ENCODE peak calls at places on chromosomes 13 and 19, in six cellular contexts. Q, J, L, M, U and G are unnamed samples.

GRCh38 chr19:17931532-17932191 is 1.2 kb upstream of the CCDC124 start:
- DNase-seq in Q (peak; percentile 6), J (no peak), L (no peak), M (no peak), U (peak; percentile 23), G (no peak)

GRCh38 chr13:27120011-27120410 is 51.6 kb downstream of the USP12 start:
- DNase-seq in Q (peak; percentile 18), J (no peak), L (no peak), M (peak; percentile 40), U (no peak), G (peak; percentile 47)

GRCh38 chr13:30276178-30276577 is 31.2 kb downstream of the KATNAL1 start:
- DNase-seq in Q (peak; percentile 69), J (no peak), L (no peak), M (no peak), U (no peak), G (no peak)

GRCh38 chr13:90690458-90691063 is 656.9 kb upstream of the MIR17HG start:
- DNase-seq in Q (peak; percentile 86), J (no peak), L (no peak), M (peak; percentile 15), U (peak; percentile 93), G (peak; percentile 82)

GRCh38 chr13:103133551-103133950 is 67.3 kb upstream of the SLC10A2 start:
- DNase-seq in Q (no peak), J (no peak), L (no peak), M (no peak), U (no peak), G (no peak)

GRCh38 chr13:29522044-29522685 is 73.3 kb downstream of the SLC7A1 start:
- DNase-seq in Q (peak; percentile 91), J (no peak), L (no peak), M (peak; percentile 61), U (peak; percentile 97), G (peak; percentile 99)

GRCh38 chr13:64099994-64100393 is 2684.3 kb upstream of the PCDH20 start:
- DNase-seq in Q (no peak), J (no peak), L (no peak), M (no peak), U (no peak), G (no peak)

GRCh38 chr13:95641961-95642621 is 2.4 kb downstream of the DZIP1 start:
- DNase-seq in Q (peak; percentile 72), J (peak; percentile 41), L (peak; percentile 43), M (peak; percentile 43), U (peak; percentile 50), G (peak; percentile 60)

GRCh38 chr13:112449545-112449930 is 73.4 kb downstream of the SPACA7 start:
- DNase-seq in Q (no peak), J (no peak), L (no peak), M (no peak), U (no peak), G (no peak)

GRCh38 chr19:437027-437426 is 23.8 kb downstream of the SHC2 start:
- DNase-seq in Q (no peak), J (no peak), L (no peak), M (no peak), U (no peak), G (no peak)

GRCh38 chr19:6712692-6713670 is 7.5 kb downstream of the C3 start:
- DNase-seq in Q (no peak), J (no peak), L (no peak), M (no peak), U (no peak), G (no peak)

GRCh38 chr13:19597523-19597922 is 35.9 kb upstream of the MPHOSPH8 start:
- DNase-seq in Q (peak; percentile 74), J (no peak), L (no peak), M (peak; percentile 86), U (no peak), G (peak; percentile 12)

GRCh38 chr13:24626449-24626848 is 53.8 kb upstream of the ATP12A start:
- DNase-seq in Q (no peak), J (no peak), L (no peak), M (no peak), U (no peak), G (no peak)

GRCh38 chr13:44955421-44955820 is 33.9 kb downstream of the NUFIP1 start:
- DNase-seq in Q (no peak), J (no peak), L (no peak), M (no peak), U (no peak), G (no peak)

GRCh38 chr13:82165396-82166174 is 1716.7 kb downstream of the SLITRK1 start:
- DNase-seq in Q (no peak), J (no peak), L (no peak), M (no peak), U (no peak), G (no peak)

DNA sequence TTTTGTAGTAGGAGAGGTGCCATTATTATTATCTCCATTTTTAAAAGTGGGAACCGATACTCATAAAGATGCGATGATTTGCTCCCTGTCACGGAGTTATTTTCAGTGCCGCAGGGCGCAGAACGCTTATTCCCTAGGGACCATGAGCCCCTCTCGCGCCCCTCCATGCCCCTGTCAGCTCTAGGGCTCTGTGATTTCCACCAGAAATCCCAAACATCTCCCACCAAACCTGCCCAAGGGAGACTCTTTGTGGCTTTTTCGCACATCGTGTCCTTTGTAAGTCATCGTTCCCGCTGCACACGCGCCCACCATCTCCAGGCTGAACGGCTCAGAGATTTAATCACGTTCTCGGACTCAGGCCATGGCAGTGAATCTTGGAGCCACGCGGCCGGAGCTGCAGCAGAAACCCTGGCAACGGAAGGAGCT is 105.1 kb downstream of the DNAJC15 start:
- DNase-seq in Q (no peak), J (no peak), L (no peak), M (no peak), U (no peak), G (no peak)
- H3K4me3 ChIP-seq in Q (no peak overlapping the region), J (no peak overlapping the region), L (no peak overlapping the region), M (no peak overlapping the region), U (no peak overlapping the region), G (no peak overlapping the region)

GRCh38 chr19:46542428-46543230 is 47.0 kb upstream of the PNMA8B start:
- DNase-seq in Q (peak; percentile 82), J (peak; percentile 91), L (peak; percentile 87), M (peak; percentile 87), U (peak; percentile 93), G (peak; percentile 86)
- TF ChIP-seq CTCF in Q (peak; percentile 74), J (peak; percentile 93), L (peak; percentile 95), M (peak; percentile 83), U (peak; percentile 77), G (peak; percentile 78)

GRCh38 chr19:45621389-45621788 is 17.8 kb downstream of the EML2 start:
- DNase-seq in Q (no peak), J (no peak), L (no peak), M (no peak), U (no peak), G (no peak)

GRCh38 chr19:45615795-45616708 is 14.0 kb upstream of the GPR4 start:
- DNase-seq in Q (peak; percentile 79), J (peak; percentile 94), L (peak; percentile 79), M (peak; percentile 80), U (peak; percentile 92), G (peak; percentile 66)

GRCh38 chr19:45621976-45622503 is 17.2 kb downstream of the EML2 start:
- DNase-seq in Q (no peak), J (no peak), L (no peak), M (no peak), U (no peak), G (no peak)

GRCh38 chr19:45613926-45614725 is 12.1 kb upstream of the GPR4 start:
- DNase-seq in Q (peak; percentile 91), J (peak; percentile 73), L (no peak), M (peak; percentile 93), U (peak; percentile 91), G (peak; percentile 88)

GRCh38 chr19:45616709-45617027 is 14.7 kb upstream of the GPR4 start:
- DNase-seq in Q (no peak), J (no peak), L (no peak), M (no peak), U (no peak), G (no peak)
- H3K4me3 ChIP-seq in Q (no peak overlapping the region), J (no peak overlapping the region), L (no peak overlapping the region), M (no peak overlapping the region), U (no peak overlapping the region), G (no peak overlapping the region)

GRCh38 chr13:39887424-39887823 is 232.0 kb downstream of the COG6 start:
- DNase-seq in Q (no peak), J (no peak), L (no peak), M (no peak), U (no peak), G (peak; percentile 80)

GRCh38 chr13:39890537-39890936 is 235.1 kb downstream of the COG6 start:
- DNase-seq in Q (no peak), J (no peak), L (no peak), M (no peak), U (no peak), G (no peak)

GRCh38 chr13:39888865-39889810 is 233.7 kb downstream of the COG6 start:
- DNase-seq in Q (peak; percentile 39), J (no peak), L (no peak), M (no peak), U (no peak), G (peak; percentile 16)

GRCh38 chr13:39884166-39884565 is 228.7 kb downstream of the COG6 start:
- DNase-seq in Q (no peak), J (no peak), L (no peak), M (no peak), U (no peak), G (no peak)

DNA sequence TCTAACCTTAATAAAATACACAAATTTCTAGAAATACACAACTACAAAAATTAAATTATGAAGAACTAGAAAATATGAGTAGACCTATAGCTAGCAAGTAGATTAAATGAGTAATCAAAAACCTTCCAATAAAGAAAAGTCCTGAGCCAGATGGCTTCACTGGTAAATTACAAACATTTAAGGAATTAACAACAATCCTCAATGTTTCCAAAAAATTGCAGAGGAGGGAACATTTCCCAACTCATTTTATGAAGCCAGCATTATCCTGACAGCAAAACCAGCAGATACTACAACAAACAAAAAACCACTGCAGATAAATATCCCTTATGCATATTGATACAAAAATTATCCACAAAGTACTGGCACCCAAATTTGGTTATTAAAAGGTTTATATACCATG is 230.9 kb downstream of the COG6 start:
- DNase-seq in Q (no peak), J (no peak), L (no peak), M (no peak), U (no peak), G (peak; percentile 63)
- TF ChIP-seq CTCF in Q (no peak), J (no peak), L (no peak), M (no peak), U (no peak), G (no peak)

GRCh38 chr19:29577662-29577963 is 28.5 kb upstream of the POP4 start:
- DNase-seq in Q (no peak), J (no peak), L (no peak), M (no peak), U (no peak), G (no peak)

GRCh38 chr19:29574518-29574917 is 31.6 kb upstream of the POP4 start:
- DNase-seq in Q (no peak), J (no peak), L (no peak), M (no peak), U (no peak), G (no peak)

GRCh38 chr19:29576761-29577661 is 29.1 kb upstream of the POP4 start:
- DNase-seq in Q (peak; percentile 32), J (no peak), L (no peak), M (peak; percentile 47), U (peak; percentile 17), G (no peak)

GRCh38 chr19:29578349-29578748 is 27.7 kb upstream of the POP4 start:
- DNase-seq in Q (no peak), J (no peak), L (no peak), M (no peak), U (no peak), G (no peak)

DNA sequence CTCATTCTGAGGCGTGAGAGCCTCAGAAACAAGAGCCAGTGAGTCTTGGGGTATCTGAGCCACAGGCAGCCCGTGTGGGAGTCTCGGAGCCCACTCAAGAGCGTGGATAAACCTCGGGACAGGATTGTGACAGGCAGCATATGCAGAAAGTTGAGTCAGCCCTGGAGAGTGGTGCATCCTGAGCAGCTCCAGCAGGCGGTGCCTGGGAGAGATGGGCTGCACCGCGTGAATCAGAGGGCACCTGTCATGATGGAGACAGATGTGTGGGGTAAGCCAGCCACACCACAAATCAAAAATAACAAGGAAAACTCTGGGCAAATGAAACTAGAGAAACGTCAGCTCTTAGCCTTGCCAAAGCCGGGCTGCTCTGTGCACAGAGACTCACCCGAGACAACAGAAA is 30.0 kb upstream of the POP4 start:
- DNase-seq in Q (peak; percentile 22), J (no peak), L (no peak), M (peak; percentile 10), U (no peak), G (peak; percentile 5)
- H3K4me3 ChIP-seq in Q (no peak overlapping the region), J (no peak overlapping the region), L (no peak overlapping the region), M (no peak overlapping the region), U (no peak overlapping the region), G (no peak overlapping the region)